ENCODE peak calls at places on chromosomes 16 and 17, in eight cellular contexts. W is fibroblast of pulmonary artery; U is stimulated activated CD8-positive, alpha-beta memory T cell treated with anti-CD3 and anti-CD28 coated beads, Interleukin-4, amount 100 ng/mL, for 1 hour; H is left ventricle myocardium inferior; E is naive thymus-derived CD8-positive, alpha-beta T cell; L is transverse colon; B is stomach; J is hepatic stellate cell. V is an unnamed sample.

GRCh38 chr16:89395150-89396142 is 94.9 kb downstream of the ANKRD11 start:
- DNase-seq in W (peak; percentile 99), U (no peak), H (peak; percentile 87), E (no peak), L (peak; percentile 87), B (peak; percentile 92), J (peak; percentile 99), V (peak; percentile 97)

GRCh38 chr17:68460715-68461114 is 3.4 kb upstream of the WIPI1 start:
- DNase-seq in W (no peak), U (no peak), H (no peak), E (peak; percentile 67), L (no peak), B (no peak), J (no peak), V (no peak)

GRCh38 chr16:89312598-89313299 is 95.2 kb downstream of the ZNF778 start:
- DNase-seq in W (no peak), U (no peak), H (no peak), E (no peak), L (no peak), B (no peak), J (no peak), V (no peak)

GRCh38 chr17:66542967-66543525 is 240.6 kb downstream of the PRKCA start:
- DNase-seq in W (peak; percentile 73), U (no peak), H (no peak), E (no peak), L (no peak), B (no peak), J (peak; percentile 59), V (peak; percentile 58)

GRCh38 chr17:77458202-77459017 is 317.6 kb downstream of the SEC14L1 start:
- DNase-seq in W (no peak), U (no peak), H (no peak), E (no peak), L (no peak), B (no peak), J (no peak), V (no peak)

GRCh38 chr16:4692460-4693295 is 684 bp upstream of the NUDT16L1 start:
- DNase-seq in W (no peak), U (no peak), H (no peak), E (no peak), L (no peak), B (no peak), J (no peak), V (peak; percentile 27)

GRCh38 chr16:69859105-69859969 is 91.8 kb upstream of the CLEC18A start:
- DNase-seq in W (no peak), U (no peak), H (peak; percentile 40), E (no peak), L (peak; percentile 75), B (peak; percentile 44), J (no peak), V (no peak)

GRCh38 chr16:52643006-52643405 is 96.1 kb upstream of the TOX3 start:
- DNase-seq in W (no peak), U (no peak), H (no peak), E (no peak), L (no peak), B (no peak), J (no peak), V (no peak)

GRCh38 chr17:21524211-21524591 is 148.0 kb downstream of the KCNJ12 start:
- DNase-seq in W (peak; percentile 69), U (no peak), H (no peak), E (no peak), L (no peak), B (no peak), J (peak; percentile 77), V (no peak)

GRCh38 chr16:57091990-57092785 is at the start of gene CPNE2:
- DNase-seq in W (peak; percentile 42), U (no peak), H (peak; percentile 72), E (peak; percentile 19), L (peak; percentile 75), B (peak; percentile 59), J (peak; percentile 78), V (peak; percentile 64)

GRCh38 chr16:14097182-14097951 is 26.2 kb downstream of the MRTFB start:
- DNase-seq in W (no peak), U (no peak), H (no peak), E (no peak), L (peak; percentile 25), B (peak; percentile 63), J (no peak), V (no peak)

GRCh38 chr16:84194470-84195200 is 3.7 kb downstream of the ADAD2 start:
- DNase-seq in W (no peak), U (no peak), H (no peak), E (peak; percentile 60), L (no peak), B (no peak), J (no peak), V (no peak)

GRCh38 chr17:75011788-75012319 is 616 bp upstream of the MRPL58 start:
- DNase-seq in W (peak; percentile 80), U (no peak), H (peak; percentile 61), E (no peak), L (peak; percentile 70), B (peak; percentile 75), J (peak; percentile 83), V (peak; percentile 90)

GRCh38 chr17:65593870-65594584 is 32.6 kb upstream of the AXIN2 start:
- DNase-seq in W (peak; percentile 26), U (no peak), H (no peak), E (peak; percentile 25), L (no peak), B (no peak), J (peak; percentile 47), V (peak; percentile 63)

GRCh38 chr16:22216191-22216831 is 10.2 kb downstream of the EEF2K start:
- DNase-seq in W (peak; percentile 62), U (no peak), H (no peak), E (no peak), L (no peak), B (no peak), J (no peak), V (peak; percentile 56)

GRCh38 chr16:12531937-12532336 is 271.8 kb downstream of the CPPED1 start:
- DNase-seq in W (no peak), U (no peak), H (no peak), E (no peak), L (no peak), B (no peak), J (no peak), V (peak; percentile 48)

GRCh38 chr16:28596115-28596630 is 677 bp downstream of the SULT1A2 start:
- DNase-seq in W (no peak), U (no peak), H (no peak), E (no peak), L (no peak), B (no peak), J (no peak), V (peak; percentile 4)

GRCh38 chr17:62725791-62726249 is 82.3 kb downstream of the MARCHF10 start:
- DNase-seq in W (peak; percentile 58), U (no peak), H (no peak), E (no peak), L (no peak), B (no peak), J (no peak), V (no peak)

GRCh38 chr16:59324462-59324861 is 590.3 kb upstream of the GOT2 start:
- DNase-seq in W (no peak), U (no peak), H (no peak), E (no peak), L (no peak), B (no peak), J (no peak), V (no peak)

GRCh38 chr16:50593410-50594139 is 45.4 kb downstream of the NKD1 start:
- DNase-seq in W (peak; percentile 31), U (no peak), H (no peak), E (no peak), L (no peak), B (no peak), J (no peak), V (no peak)

GRCh38 chr16:67150058-67150832 is 553 bp downstream of the B3GNT9 start:
- DNase-seq in W (peak; percentile 76), U (no peak), H (peak; percentile 56), E (no peak), L (no peak), B (no peak), J (peak; percentile 73), V (peak; percentile 90)

GRCh38 chr17:73430848-73431247 is 119.0 kb upstream of the CDC42EP4 start:
- DNase-seq in W (peak; percentile 29), U (no peak), H (no peak), E (no peak), L (no peak), B (no peak), J (no peak), V (peak; percentile 38)

GRCh38 chr16:89117975-89118289 is 24.3 kb downstream of the ACSF3 start:
- DNase-seq in W (no peak), U (no peak), H (peak; percentile 4), E (no peak), L (no peak), B (no peak), J (no peak), V (no peak)

GRCh38 chr17:30858556-30859250 is 26.9 kb downstream of the ATAD5 start:
- DNase-seq in W (no peak), U (no peak), H (no peak), E (no peak), L (no peak), B (no peak), J (no peak), V (peak; percentile 20)

V was measured in GM23248.